ENCODE peak calls at places on chromosomes 5 and 9, in six cellular contexts. G, E, Y, R, V and M are unnamed samples.

GRCh38 chr9:2050236-2050635 is 35.1 kb downstream of the SMARCA2 start:
- DNase-seq in G (peak; percentile 60), E (no peak), Y (no peak), R (no peak), V (no peak), M (no peak)

GRCh38 chr5:53037141-53037859 is 48.1 kb downstream of the ITGA2 start:
- DNase-seq in G (peak; percentile 80), E (no peak), Y (peak; percentile 76), R (peak; percentile 85), V (no peak), M (no peak)

GRCh38 chr9:124012368-124013262 is 1.0 kb downstream of the LHX2 start:
- DNase-seq in G (no peak), E (no peak), Y (no peak), R (no peak), V (no peak), M (no peak)

GRCh38 chr5:73985145-73985544 is 359.1 kb downstream of the ARHGEF28 start:
- DNase-seq in G (peak; percentile 20), E (no peak), Y (peak; percentile 21), R (peak; percentile 83), V (no peak), M (no peak)

GRCh38 chr9:34430843-34431437 is 27.4 kb downstream of the FAM219A start:
- DNase-seq in G (peak; percentile 67), E (peak; percentile 60), Y (peak; percentile 51), R (peak; percentile 66), V (no peak), M (no peak)

GRCh38 chr5:112195924-112196323 is 223.2 kb downstream of the EPB41L4A start:
- DNase-seq in G (no peak), E (no peak), Y (no peak), R (no peak), V (no peak), M (no peak)

GRCh38 chr5:180811012-180811622 is 8.5 kb upstream of the MGAT1 start:
- DNase-seq in G (no peak), E (no peak), Y (no peak), R (no peak), V (no peak), M (no peak)

GRCh38 chr9:91298304-91298703 is 63.4 kb downstream of the AUH start:
- DNase-seq in G (no peak), E (no peak), Y (no peak), R (peak; percentile 78), V (no peak), M (no peak)

GRCh38 chr9:33151007-33151557 is 16.1 kb downstream of the B4GALT1 start:
- DNase-seq in G (peak; percentile 98), E (peak; percentile 64), Y (peak; percentile 92), R (peak; percentile 67), V (no peak), M (no peak)

GRCh38 chr5:62948294-62948693 is 369.7 kb downstream of the LRRC70 start:
- DNase-seq in G (no peak), E (no peak), Y (no peak), R (no peak), V (no peak), M (no peak)

GRCh38 chr5:175336781-175337180 is 107.2 kb downstream of the DRD1 start:
- DNase-seq in G (no peak), E (no peak), Y (no peak), R (no peak), V (no peak), M (no peak)

GRCh38 chr5:142013734-142014495 is 1.1 kb upstream of the GNPDA1 start:
- DNase-seq in G (peak; percentile 30), E (peak; percentile 33), Y (peak; percentile 55), R (no peak), V (no peak), M (no peak)

GRCh38 chr5:61306531-61307195 is 25.4 kb upstream of the ZSWIM6 start:
- DNase-seq in G (peak; percentile 88), E (no peak), Y (peak; percentile 88), R (no peak), V (no peak), M (no peak)

GRCh38 chr5:38556599-38557308 is at the start of gene LIFR:
- DNase-seq in G (peak; percentile 72), E (peak; percentile 89), Y (peak; percentile 71), R (peak; percentile 79), V (peak; percentile 91), M (peak; percentile 17)

GRCh38 chr5:92778261-92778660 is 802.8 kb downstream of the NR2F1-AS1 start:
- DNase-seq in G (no peak), E (no peak), Y (no peak), R (no peak), V (no peak), M (no peak)

GRCh38 chr9:18756712-18757125 is 276.3 kb downstream of the SAXO1 start:
- DNase-seq in G (no peak), E (no peak), Y (no peak), R (no peak), V (no peak), M (no peak)

GRCh38 chr9:99445377-99445891 is 223.4 kb downstream of the SEC61B start:
- DNase-seq in G (peak; percentile 90), E (no peak), Y (peak; percentile 80), R (peak; percentile 85), V (no peak), M (no peak)

GRCh38 chr5:175032741-175033151 is 308.4 kb downstream of the MSX2 start:
- DNase-seq in G (no peak), E (no peak), Y (no peak), R (no peak), V (peak; percentile 74), M (no peak)

GRCh38 chr9:98010450-98010849 is 27.3 kb downstream of the ANP32B start:
- DNase-seq in G (peak; percentile 32), E (no peak), Y (peak; percentile 80), R (peak; percentile 78), V (no peak), M (no peak)

GRCh38 chr9:15834541-15834940 is 281.7 kb downstream of the CCDC171 start:
- DNase-seq in G (peak; percentile 33), E (no peak), Y (no peak), R (no peak), V (no peak), M (no peak)

GRCh38 chr5:149371296-149371962 is 7.7 kb downstream of the IL17B start:
- DNase-seq in G (peak; percentile 8), E (peak; percentile 67), Y (peak; percentile 54), R (peak; percentile 43), V (no peak), M (no peak)

GRCh38 chr9:137333016-137333726 is 31.1 kb upstream of the NRARP start:
- DNase-seq in G (peak; percentile 17), E (no peak), Y (peak; percentile 59), R (no peak), V (no peak), M (no peak)

GRCh38 chr9:134462304-134462703 is 136.0 kb downstream of the RXRA start:
- DNase-seq in G (no peak), E (no peak), Y (no peak), R (no peak), V (no peak), M (no peak)